ENCODE peak calls at places on chromosomes 2 and 18, in six cellular contexts. One of them, this sample, is unnamed.

GRCh38 chr2:105803773-105804172 is 59.1 kb downstream of the NCK2 start:
- DNase-seq in HCT116: no peak
- DNase-seq in K562: no peak
- DNase-seq in H1: no peak
- DNase-seq in SK-N-SH: no peak
- DNase-seq in HepG2: no peak
- DNase-seq in this sample: no peak

GRCh38 chr2:200747668-200748618 is 63.8 kb upstream of the BZW1 start:
- DNase-seq in HCT116: no peak
- DNase-seq in K562: no peak
- DNase-seq in H1: no peak
- DNase-seq in SK-N-SH: no peak
- DNase-seq in HepG2: peak
- DNase-seq in this sample: peak

GRCh38 chr18:74940856-74941255 is 268.1 kb downstream of the PTGR3 start:
- DNase-seq in HCT116: no peak
- DNase-seq in K562: no peak
- DNase-seq in H1: no peak
- DNase-seq in SK-N-SH: no peak
- DNase-seq in HepG2: no peak
- DNase-seq in this sample: no peak

GRCh38 chr2:215790548-215791421 is 222.6 kb downstream of the MREG start:
- DNase-seq in HCT116: no peak
- DNase-seq in K562: no peak
- DNase-seq in H1: no peak
- DNase-seq in SK-N-SH: no peak
- DNase-seq in HepG2: no peak
- DNase-seq in this sample: no peak

GRCh38 chr2:227313310-227313709 is 11.7 kb upstream of the MFF start:
- DNase-seq in HCT116: no peak
- DNase-seq in K562: no peak
- DNase-seq in H1: no peak
- DNase-seq in SK-N-SH: no peak
- DNase-seq in HepG2: peak
- DNase-seq in this sample: no peak

GRCh38 chr2:233062447-233062842 is 2.3 kb downstream of the INPP5D start:
- DNase-seq in HCT116: no peak
- DNase-seq in K562: no peak
- DNase-seq in H1: no peak
- DNase-seq in SK-N-SH: no peak
- DNase-seq in HepG2: peak
- DNase-seq in this sample: no peak

GRCh38 chr2:60351802-60352201 is 201.7 kb downstream of the BCL11A start:
- DNase-seq in HCT116: no peak
- DNase-seq in K562: no peak
- DNase-seq in H1: no peak
- DNase-seq in SK-N-SH: no peak
- DNase-seq in HepG2: no peak
- DNase-seq in this sample: no peak

GRCh38 chr2:240469239-240469636 is 33.8 kb downstream of the GPC1 start:
- DNase-seq in HCT116: no peak
- DNase-seq in K562: no peak
- DNase-seq in H1: no peak
- DNase-seq in SK-N-SH: peak
- DNase-seq in HepG2: no peak
- DNase-seq in this sample: no peak

GRCh38 chr2:28166956-28167355 is 225.7 kb upstream of the FOSL2 start:
- DNase-seq in HCT116: no peak
- DNase-seq in K562: no peak
- DNase-seq in H1: no peak
- DNase-seq in SK-N-SH: no peak
- DNase-seq in HepG2: no peak
- DNase-seq in this sample: no peak

GRCh38 chr18:26706796-26707406 is 158.5 kb upstream of the KCTD1 start:
- DNase-seq in HCT116: no peak
- DNase-seq in K562: no peak
- DNase-seq in H1: no peak
- DNase-seq in SK-N-SH: no peak
- DNase-seq in HepG2: no peak
- DNase-seq in this sample: no peak

GRCh38 chr2:50125230-50125629 is 906.7 kb downstream of the NRXN1 start:
- DNase-seq in HCT116: no peak
- DNase-seq in K562: no peak
- DNase-seq in H1: no peak
- DNase-seq in SK-N-SH: no peak
- DNase-seq in HepG2: no peak
- DNase-seq in this sample: no peak

GRCh38 chr2:146317959-146318358 is 1526.9 kb upstream of the ACVR2A start:
- DNase-seq in HCT116: no peak
- DNase-seq in K562: no peak
- DNase-seq in H1: no peak
- DNase-seq in SK-N-SH: no peak
- DNase-seq in HepG2: no peak
- DNase-seq in this sample: no peak

GRCh38 chr2:134300585-134300984 is 46.7 kb downstream of the MGAT5 start:
- DNase-seq in HCT116: no peak
- DNase-seq in K562: no peak
- DNase-seq in H1: no peak
- DNase-seq in SK-N-SH: no peak
- DNase-seq in HepG2: peak
- DNase-seq in this sample: no peak

GRCh38 chr2:134306521-134306920 is 52.6 kb downstream of the MGAT5 start:
- DNase-seq in HCT116: no peak
- DNase-seq in K562: no peak
- DNase-seq in H1: no peak
- DNase-seq in SK-N-SH: no peak
- DNase-seq in HepG2: no peak
- DNase-seq in this sample: no peak

GRCh38 chr2:134304726-134305509 is 51.0 kb downstream of the MGAT5 start:
- DNase-seq in HCT116: no peak
- DNase-seq in K562: no peak
- DNase-seq in H1: no peak
- DNase-seq in SK-N-SH: no peak
- DNase-seq in HepG2: no peak
- DNase-seq in this sample: no peak

GRCh38 chr2:134299334-134299733 is 45.5 kb downstream of the MGAT5 start:
- DNase-seq in HCT116: no peak
- DNase-seq in K562: no peak
- DNase-seq in H1: no peak
- DNase-seq in SK-N-SH: no peak
- DNase-seq in HepG2: no peak
- DNase-seq in this sample: no peak

GRCh38 chr2:134301099-134301970 is 47.5 kb downstream of the MGAT5 start:
- DNase-seq in HCT116: no peak
- DNase-seq in K562: no peak
- DNase-seq in H1: no peak
- DNase-seq in SK-N-SH: no peak
- DNase-seq in HepG2: no peak
- DNase-seq in this sample: no peak
- TF ChIP-seq JUND in HCT116: no peak
- TF ChIP-seq JUND in K562: no peak
- TF ChIP-seq JUND in H1: no peak
- TF ChIP-seq JUND in SK-N-SH: peak
- TF ChIP-seq JUND in HepG2: no peak
- TF ChIP-seq JUND in this sample: no peak

DNA sequence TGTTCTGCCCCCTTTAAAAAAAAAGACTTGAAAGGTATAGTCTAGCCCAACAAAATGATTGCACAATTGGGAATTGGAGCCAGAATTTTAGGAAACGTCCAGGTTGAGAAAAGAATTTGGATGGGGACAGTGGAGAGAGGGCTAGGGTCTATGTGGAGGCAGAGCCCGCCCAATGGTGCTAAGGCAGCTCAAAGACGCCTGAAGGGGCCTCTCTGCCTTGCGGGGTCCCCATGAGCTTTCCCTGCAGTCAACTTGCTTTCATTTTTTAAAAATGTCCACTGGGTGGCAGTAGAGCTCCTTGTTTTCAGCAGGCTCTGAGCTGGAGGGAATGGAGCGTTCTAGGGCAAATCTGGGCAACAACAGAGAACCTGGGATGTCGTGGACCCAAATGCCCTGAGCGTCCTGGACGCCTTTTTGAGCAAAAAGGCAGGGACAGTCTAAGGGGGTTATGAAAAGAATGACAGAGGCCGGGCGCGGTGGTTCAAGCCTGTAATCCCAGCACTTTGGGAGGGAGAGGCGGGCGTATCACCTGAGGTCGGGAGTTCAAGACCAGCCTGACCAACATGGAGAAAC is 40.2 kb upstream of the ITM2C start:
- DNase-seq in HCT116: peak
- DNase-seq in K562: peak
- DNase-seq in H1: peak
- DNase-seq in SK-N-SH: peak
- DNase-seq in HepG2: peak
- DNase-seq in this sample: peak
- TF ChIP-seq JUND in HCT116: no peak
- TF ChIP-seq JUND in K562: no peak
- TF ChIP-seq JUND in H1: no peak
- TF ChIP-seq JUND in SK-N-SH: no peak
- TF ChIP-seq JUND in HepG2: no peak
- TF ChIP-seq JUND in this sample: no peak

GRCh38 chr2:96870631-96871255 is 863 bp upstream of the SEMA4C start:
- DNase-seq in HCT116: no peak
- DNase-seq in K562: no peak
- DNase-seq in H1: no peak
- DNase-seq in SK-N-SH: no peak
- DNase-seq in HepG2: no peak
- DNase-seq in this sample: no peak
- TF ChIP-seq JUND in HCT116: no peak
- TF ChIP-seq JUND in K562: no peak
- TF ChIP-seq JUND in H1: no peak
- TF ChIP-seq JUND in SK-N-SH: no peak
- TF ChIP-seq JUND in HepG2: no peak
- TF ChIP-seq JUND in this sample: no peak

DNA sequence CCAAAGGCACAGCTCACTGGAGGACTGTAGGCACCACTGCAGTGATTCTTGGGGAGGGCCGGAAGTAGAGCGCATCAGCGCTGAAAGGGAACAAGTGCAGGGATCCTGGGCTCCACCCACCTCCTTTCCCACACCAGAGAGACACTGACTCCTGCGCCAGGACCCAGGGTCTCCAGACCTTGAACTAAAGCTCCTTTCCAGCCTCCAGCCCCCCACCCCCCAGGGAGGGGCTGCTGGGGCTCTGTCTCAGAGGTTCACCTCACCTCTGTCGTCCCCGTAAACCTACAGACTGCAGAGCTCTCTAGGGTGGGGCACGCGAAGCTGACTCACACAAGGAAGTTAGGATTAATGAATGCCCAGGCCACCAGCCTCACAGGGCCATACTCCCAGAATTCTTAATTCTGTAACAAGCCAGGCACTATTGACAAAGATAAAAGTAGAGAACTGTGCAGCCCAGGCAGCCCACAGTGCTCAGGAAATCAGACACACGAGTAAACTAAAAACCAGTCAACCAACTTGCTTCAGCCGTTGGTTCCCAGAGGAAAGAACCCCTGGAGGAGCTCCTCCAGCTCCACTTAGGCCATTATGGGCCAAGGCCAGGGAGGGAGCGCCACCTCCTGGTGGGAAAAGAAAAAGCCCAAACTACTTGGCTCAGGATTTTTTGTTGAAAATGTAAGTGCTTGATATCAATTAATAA is 45.1 kb upstream of the ACAA2 start:
- DNase-seq in HCT116: peak
- DNase-seq in K562: peak
- DNase-seq in H1: peak
- DNase-seq in SK-N-SH: peak
- DNase-seq in HepG2: peak
- DNase-seq in this sample: peak
- TF ChIP-seq JUND in HCT116: no peak
- TF ChIP-seq JUND in K562: no peak
- TF ChIP-seq JUND in H1: peak
- TF ChIP-seq JUND in SK-N-SH: no peak
- TF ChIP-seq JUND in HepG2: no peak
- TF ChIP-seq JUND in this sample: no peak

DNA sequence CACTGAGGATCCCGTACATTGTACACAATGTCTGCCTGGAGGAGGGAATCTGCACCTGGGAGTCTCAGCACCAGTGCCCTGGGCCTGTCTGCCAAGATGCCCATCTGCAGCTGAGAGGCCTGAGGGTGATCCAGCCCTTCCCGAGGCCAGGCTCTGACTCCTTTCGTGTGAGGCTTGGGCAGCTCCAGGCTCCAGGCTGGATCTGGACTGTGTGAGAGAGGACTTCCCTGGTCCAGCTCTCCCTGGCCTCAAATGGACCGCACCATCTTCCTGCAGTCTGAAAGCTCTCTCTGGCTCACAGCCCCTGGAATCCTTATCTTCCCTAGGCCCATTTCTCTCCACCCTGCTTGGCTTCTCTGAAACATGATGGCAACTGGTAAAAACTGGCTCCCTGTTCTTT is 324.6 kb downstream of the DYSF start:
- DNase-seq in HCT116: no peak
- DNase-seq in K562: no peak
- DNase-seq in H1: no peak
- DNase-seq in SK-N-SH: no peak
- DNase-seq in HepG2: no peak
- DNase-seq in this sample: no peak
- TF ChIP-seq JUND in HCT116: no peak
- TF ChIP-seq JUND in K562: no peak
- TF ChIP-seq JUND in H1: no peak
- TF ChIP-seq JUND in SK-N-SH: no peak
- TF ChIP-seq JUND in HepG2: no peak
- TF ChIP-seq JUND in this sample: no peak

DNA sequence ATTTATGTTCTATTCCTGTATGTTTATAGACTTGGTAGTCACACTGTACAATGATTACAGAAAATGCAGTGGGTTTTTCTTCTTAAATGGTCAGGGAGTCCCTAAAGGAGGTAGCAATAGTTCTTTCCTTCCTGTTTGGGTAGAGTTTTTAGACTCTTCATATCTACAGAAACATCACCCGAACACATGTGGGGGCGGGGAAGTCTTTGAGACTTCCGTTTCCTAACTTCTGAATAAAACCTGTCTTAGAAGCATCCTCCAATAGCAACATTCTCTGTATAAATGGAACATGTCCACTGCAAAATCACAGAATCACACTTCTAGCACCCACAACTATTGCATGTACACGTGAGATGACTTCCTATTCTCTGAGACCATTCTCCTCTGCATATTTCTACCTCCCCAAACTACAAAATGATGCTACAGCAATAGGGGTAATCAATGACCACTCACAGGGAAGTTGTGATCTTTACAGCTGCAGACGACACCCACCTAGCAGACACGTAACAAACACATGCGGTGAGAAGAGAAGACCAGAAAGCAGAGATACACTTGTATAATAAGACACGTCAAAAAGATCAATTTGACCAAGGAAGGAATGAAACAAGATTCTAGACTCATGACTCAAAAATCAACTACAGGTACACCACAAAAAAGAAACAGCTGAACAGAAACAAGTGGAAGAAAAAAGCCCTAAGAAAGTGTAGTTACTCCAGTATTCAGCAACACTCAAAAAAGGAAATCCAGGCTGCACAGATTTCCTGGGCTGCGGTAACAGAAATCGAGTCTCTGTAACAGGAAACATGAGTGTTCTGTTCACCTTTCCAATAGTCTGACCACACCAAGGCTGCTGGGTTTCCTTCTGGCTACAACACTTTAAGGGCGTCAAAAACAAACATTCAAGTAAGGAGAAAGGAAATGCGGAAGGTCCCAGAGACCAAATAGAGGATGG is 120.4 kb downstream of the ZNF516 start:
- DNase-seq in HCT116: no peak
- DNase-seq in K562: no peak
- DNase-seq in H1: no peak
- DNase-seq in SK-N-SH: no peak
- DNase-seq in HepG2: no peak
- DNase-seq in this sample: no peak
- TF ChIP-seq JUND in HCT116: no peak
- TF ChIP-seq JUND in K562: no peak
- TF ChIP-seq JUND in H1: no peak
- TF ChIP-seq JUND in SK-N-SH: no peak
- TF ChIP-seq JUND in HepG2: no peak
- TF ChIP-seq JUND in this sample: no peak

GRCh38 chr2:143477724-143478443 is 348.7 kb downstream of the ARHGAP15 start:
- DNase-seq in HCT116: no peak
- DNase-seq in K562: no peak
- DNase-seq in H1: no peak
- DNase-seq in SK-N-SH: no peak
- DNase-seq in HepG2: no peak
- DNase-seq in this sample: no peak
- TF ChIP-seq JUND in HCT116: no peak
- TF ChIP-seq JUND in K562: no peak
- TF ChIP-seq JUND in H1: no peak
- TF ChIP-seq JUND in SK-N-SH: no peak
- TF ChIP-seq JUND in HepG2: no peak
- TF ChIP-seq JUND in this sample: no peak

This sample was measured in T47D.